ENCODE peak calls at places on chromosomes 5 and 9, in six cellular contexts. One of them, this sample, is unnamed.
A peak's percentile ranks its signal among the peaks of the same experiment; 100 is the strongest.

GRCh38 chr5:150419630-150420270 is 7.0 kb upstream of the CD74 start:
- DNase-seq in K562: no peak
- DNase-seq in effector memory CD4-positive, alpha-beta T cell: no peak
- DNase-seq in RWPE1: no peak
- DNase-seq in CD4-positive, alpha-beta T cell: no peak
- DNase-seq in Peyer's patch: peak; percentile 65
- DNase-seq in this sample: no peak

GRCh38 chr9:93826209-93826608 is 128.9 kb downstream of the BARX1 start:
- DNase-seq in K562: no peak
- DNase-seq in effector memory CD4-positive, alpha-beta T cell: no peak
- DNase-seq in RWPE1: no peak
- DNase-seq in CD4-positive, alpha-beta T cell: no peak
- DNase-seq in Peyer's patch: no peak
- DNase-seq in this sample: no peak

GRCh38 chr5:143168171-143168681 is 235.3 kb downstream of the NR3C1 start:
- DNase-seq in K562: no peak
- DNase-seq in effector memory CD4-positive, alpha-beta T cell: no peak
- DNase-seq in RWPE1: no peak
- DNase-seq in CD4-positive, alpha-beta T cell: no peak
- DNase-seq in Peyer's patch: no peak
- DNase-seq in this sample: no peak

GRCh38 chr5:51983161-51983560 is 599.9 kb downstream of the ISL1 start:
- DNase-seq in K562: no peak
- DNase-seq in effector memory CD4-positive, alpha-beta T cell: no peak
- DNase-seq in RWPE1: no peak
- DNase-seq in CD4-positive, alpha-beta T cell: no peak
- DNase-seq in Peyer's patch: no peak
- DNase-seq in this sample: no peak

GRCh38 chr9:33106827-33107621 is 30.6 kb upstream of the SMU1 start:
- DNase-seq in K562: peak; percentile 22
- DNase-seq in effector memory CD4-positive, alpha-beta T cell: no peak
- DNase-seq in RWPE1: peak; percentile 53
- DNase-seq in CD4-positive, alpha-beta T cell: no peak
- DNase-seq in Peyer's patch: no peak
- DNase-seq in this sample: no peak

GRCh38 chr5:134465856-134466240 is 54.2 kb upstream of the CDKN2AIPNL start:
- DNase-seq in K562: peak; percentile 93
- DNase-seq in effector memory CD4-positive, alpha-beta T cell: peak; percentile 37
- DNase-seq in RWPE1: peak; percentile 97
- DNase-seq in CD4-positive, alpha-beta T cell: no peak
- DNase-seq in Peyer's patch: peak; percentile 80
- DNase-seq in this sample: peak; percentile 61

GRCh38 chr5:147398860-147399259 is 111.0 kb downstream of the DPYSL3 start:
- DNase-seq in K562: no peak
- DNase-seq in effector memory CD4-positive, alpha-beta T cell: no peak
- DNase-seq in RWPE1: no peak
- DNase-seq in CD4-positive, alpha-beta T cell: no peak
- DNase-seq in Peyer's patch: no peak
- DNase-seq in this sample: no peak

GRCh38 chr5:52378237-52378636 is 409.5 kb upstream of the ITGA1 start:
- DNase-seq in K562: no peak
- DNase-seq in effector memory CD4-positive, alpha-beta T cell: no peak
- DNase-seq in RWPE1: no peak
- DNase-seq in CD4-positive, alpha-beta T cell: no peak
- DNase-seq in Peyer's patch: no peak
- DNase-seq in this sample: no peak

GRCh38 chr5:174234388-174234787 is 188.9 kb downstream of the NSG2 start:
- DNase-seq in K562: no peak
- DNase-seq in effector memory CD4-positive, alpha-beta T cell: no peak
- DNase-seq in RWPE1: no peak
- DNase-seq in CD4-positive, alpha-beta T cell: no peak
- DNase-seq in Peyer's patch: no peak
- DNase-seq in this sample: no peak

GRCh38 chr5:127442085-127442484 is 75.4 kb upstream of the PRRC1 start:
- DNase-seq in K562: peak; percentile 5
- DNase-seq in effector memory CD4-positive, alpha-beta T cell: no peak
- DNase-seq in RWPE1: peak; percentile 31
- DNase-seq in CD4-positive, alpha-beta T cell: no peak
- DNase-seq in Peyer's patch: no peak
- DNase-seq in this sample: no peak

GRCh38 chr9:114291064-114291474 is 31.8 kb upstream of the ORM1 start:
- DNase-seq in K562: peak; percentile 75
- DNase-seq in effector memory CD4-positive, alpha-beta T cell: peak; percentile 32
- DNase-seq in RWPE1: peak; percentile 81
- DNase-seq in CD4-positive, alpha-beta T cell: peak; percentile 50
- DNase-seq in Peyer's patch: peak; percentile 63
- DNase-seq in this sample: peak; percentile 53

GRCh38 chr5:82952326-82952725 is 124.9 kb downstream of the TMEM167A start:
- DNase-seq in K562: no peak
- DNase-seq in effector memory CD4-positive, alpha-beta T cell: no peak
- DNase-seq in RWPE1: peak; percentile 42
- DNase-seq in CD4-positive, alpha-beta T cell: no peak
- DNase-seq in Peyer's patch: no peak
- DNase-seq in this sample: no peak

GRCh38 chr9:38025166-38025565 is 43.9 kb downstream of the SHB start:
- DNase-seq in K562: no peak
- DNase-seq in effector memory CD4-positive, alpha-beta T cell: no peak
- DNase-seq in RWPE1: no peak
- DNase-seq in CD4-positive, alpha-beta T cell: no peak
- DNase-seq in Peyer's patch: no peak
- DNase-seq in this sample: no peak
- H3K27ac ChIP-seq in K562: no peak overlapping the region
- H3K27ac ChIP-seq in effector memory CD4-positive, alpha-beta T cell: no peak overlapping the region
- H3K27ac ChIP-seq in RWPE1: peak overlapping the region; percentile 98
- H3K27ac ChIP-seq in CD4-positive, alpha-beta T cell: no peak overlapping the region
- H3K27ac ChIP-seq in Peyer's patch: peak overlapping the region; percentile 42
- H3K27ac ChIP-seq in this sample: peak overlapping the region; percentile 79

DNA sequence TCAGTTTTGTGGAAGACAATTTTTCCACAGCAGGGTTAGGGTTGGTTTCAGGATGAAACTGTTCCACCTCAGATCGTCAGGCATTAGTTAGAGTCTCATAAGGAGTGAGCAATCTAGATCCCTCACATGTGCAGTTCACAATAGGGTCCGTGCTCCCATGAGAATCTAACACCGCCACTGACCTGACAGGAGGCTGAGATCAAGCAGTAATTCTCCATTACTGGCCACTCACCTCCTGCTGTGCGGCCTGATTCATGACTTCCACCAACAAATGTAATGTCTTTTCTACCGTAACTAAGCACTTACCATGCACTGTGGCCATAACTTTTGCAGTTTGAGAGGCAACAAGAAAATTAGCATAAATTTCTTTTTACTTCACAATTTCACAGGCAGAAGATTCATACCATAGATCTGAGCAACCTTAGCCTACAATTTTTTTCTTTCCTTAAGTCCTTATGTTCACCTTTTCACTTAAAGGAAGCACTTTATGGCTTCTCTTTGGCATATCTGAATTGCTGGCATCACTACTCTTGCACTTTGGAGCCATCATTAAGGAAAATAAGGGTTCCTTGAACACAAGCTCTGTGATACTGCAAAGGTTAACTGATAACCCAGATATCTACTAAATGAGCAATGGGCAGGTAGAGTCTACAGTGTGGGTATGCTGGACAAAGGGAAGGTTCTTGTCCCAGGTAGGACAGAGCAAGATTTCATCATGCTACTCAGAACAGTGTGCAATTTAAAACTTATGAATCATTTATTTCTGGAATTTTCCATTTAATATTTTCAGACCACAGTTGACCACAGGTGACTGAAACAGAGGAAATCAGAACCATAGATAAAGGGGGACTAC is 83.0 kb upstream of the IFNK start:
- DNase-seq in K562: no peak
- DNase-seq in effector memory CD4-positive, alpha-beta T cell: no peak
- DNase-seq in RWPE1: no peak
- DNase-seq in CD4-positive, alpha-beta T cell: no peak
- DNase-seq in Peyer's patch: no peak
- DNase-seq in this sample: no peak
- H3K27ac ChIP-seq in K562: no peak overlapping the region
- H3K27ac ChIP-seq in effector memory CD4-positive, alpha-beta T cell: no peak overlapping the region
- H3K27ac ChIP-seq in RWPE1: no peak overlapping the region
- H3K27ac ChIP-seq in CD4-positive, alpha-beta T cell: no peak overlapping the region
- H3K27ac ChIP-seq in Peyer's patch: peak overlapping the region; percentile 87
- H3K27ac ChIP-seq in this sample: no peak overlapping the region

GRCh38 chr9:91415290-91415689 is 8.3 kb downstream of the NFIL3 start:
- DNase-seq in K562: no peak
- DNase-seq in effector memory CD4-positive, alpha-beta T cell: no peak
- DNase-seq in RWPE1: no peak
- DNase-seq in CD4-positive, alpha-beta T cell: no peak
- DNase-seq in Peyer's patch: no peak
- DNase-seq in this sample: no peak
- H3K27ac ChIP-seq in K562: no peak overlapping the region
- H3K27ac ChIP-seq in effector memory CD4-positive, alpha-beta T cell: no peak overlapping the region
- H3K27ac ChIP-seq in RWPE1: no peak overlapping the region
- H3K27ac ChIP-seq in CD4-positive, alpha-beta T cell: no peak overlapping the region
- H3K27ac ChIP-seq in Peyer's patch: no peak overlapping the region
- H3K27ac ChIP-seq in this sample: no peak overlapping the region

GRCh38 chr9:136399176-136400037 is 563 bp downstream of the SNAPC4 start:
- DNase-seq in K562: peak; percentile 36
- DNase-seq in effector memory CD4-positive, alpha-beta T cell: peak; percentile 25
- DNase-seq in RWPE1: peak; percentile 61
- DNase-seq in CD4-positive, alpha-beta T cell: no peak
- DNase-seq in Peyer's patch: no peak
- DNase-seq in this sample: no peak
- H3K27ac ChIP-seq in K562: peak overlapping the region; percentile 69
- H3K27ac ChIP-seq in effector memory CD4-positive, alpha-beta T cell: peak overlapping the region; percentile 51
- H3K27ac ChIP-seq in RWPE1: peak overlapping the region; percentile 79
- H3K27ac ChIP-seq in CD4-positive, alpha-beta T cell: no peak overlapping the region
- H3K27ac ChIP-seq in Peyer's patch: peak overlapping the region; percentile 25
- H3K27ac ChIP-seq in this sample: peak overlapping the region; percentile 45

GRCh38 chr5:168852329-168852728 is 273.2 kb upstream of the PANK3 start:
- DNase-seq in K562: no peak
- DNase-seq in effector memory CD4-positive, alpha-beta T cell: no peak
- DNase-seq in RWPE1: no peak
- DNase-seq in CD4-positive, alpha-beta T cell: no peak
- DNase-seq in Peyer's patch: no peak
- DNase-seq in this sample: no peak
- H3K27ac ChIP-seq in K562: no peak overlapping the region
- H3K27ac ChIP-seq in effector memory CD4-positive, alpha-beta T cell: no peak overlapping the region
- H3K27ac ChIP-seq in RWPE1: no peak overlapping the region
- H3K27ac ChIP-seq in CD4-positive, alpha-beta T cell: no peak overlapping the region
- H3K27ac ChIP-seq in Peyer's patch: no peak overlapping the region
- H3K27ac ChIP-seq in this sample: no peak overlapping the region

DNA sequence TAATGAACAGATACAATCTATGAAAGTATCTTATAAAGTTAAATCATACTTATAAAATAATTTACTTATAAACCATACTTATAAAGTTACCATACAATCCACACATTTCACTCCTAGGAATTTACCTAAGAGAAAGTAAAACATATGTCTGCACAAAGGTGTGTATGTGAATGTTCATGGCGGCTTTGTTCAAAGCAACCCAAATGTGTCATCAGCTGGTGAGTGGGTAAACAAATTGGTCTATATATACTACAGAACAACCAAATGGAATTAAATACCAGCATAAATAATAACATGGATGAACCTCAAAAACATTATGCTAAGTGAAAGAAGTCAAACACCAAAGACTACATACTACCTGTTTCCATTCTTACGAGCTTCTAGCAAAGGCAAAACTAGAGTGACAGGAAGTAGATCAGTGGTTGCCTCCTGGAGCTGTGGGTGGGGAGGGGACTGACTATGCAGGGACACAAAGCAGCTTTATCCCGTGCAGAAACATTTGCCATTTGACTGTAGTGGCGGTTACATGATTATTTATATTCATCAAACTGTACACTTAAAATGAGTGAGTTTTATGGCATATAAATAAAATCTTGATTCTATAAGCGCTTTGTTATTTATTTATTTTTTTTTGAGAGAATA is 10.6 kb downstream of the TRAF1 start:
- DNase-seq in K562: no peak
- DNase-seq in effector memory CD4-positive, alpha-beta T cell: no peak
- DNase-seq in RWPE1: no peak
- DNase-seq in CD4-positive, alpha-beta T cell: peak; percentile 60
- DNase-seq in Peyer's patch: no peak
- DNase-seq in this sample: no peak
- H3K27ac ChIP-seq in K562: no peak overlapping the region
- H3K27ac ChIP-seq in effector memory CD4-positive, alpha-beta T cell: peak overlapping the region; percentile 49
- H3K27ac ChIP-seq in RWPE1: no peak overlapping the region
- H3K27ac ChIP-seq in CD4-positive, alpha-beta T cell: peak overlapping the region; percentile 61
- H3K27ac ChIP-seq in Peyer's patch: peak overlapping the region; percentile 28
- H3K27ac ChIP-seq in this sample: peak overlapping the region; percentile 87

GRCh38 chr5:139660105-139660915 is 12.2 kb downstream of the CXXC5 start:
- DNase-seq in K562: no peak
- DNase-seq in effector memory CD4-positive, alpha-beta T cell: no peak
- DNase-seq in RWPE1: peak; percentile 68
- DNase-seq in CD4-positive, alpha-beta T cell: no peak
- DNase-seq in Peyer's patch: no peak
- DNase-seq in this sample: peak; percentile 91
- H3K27ac ChIP-seq in K562: peak overlapping the region; percentile 89
- H3K27ac ChIP-seq in effector memory CD4-positive, alpha-beta T cell: no peak overlapping the region
- H3K27ac ChIP-seq in RWPE1: peak overlapping the region; percentile 94
- H3K27ac ChIP-seq in CD4-positive, alpha-beta T cell: no peak overlapping the region
- H3K27ac ChIP-seq in Peyer's patch: peak overlapping the region; percentile 56
- H3K27ac ChIP-seq in this sample: peak overlapping the region; percentile 98

GRCh38 chr9:2798423-2798822 is 45.5 kb downstream of the PUM3 start:
- DNase-seq in K562: no peak
- DNase-seq in effector memory CD4-positive, alpha-beta T cell: no peak
- DNase-seq in RWPE1: no peak
- DNase-seq in CD4-positive, alpha-beta T cell: no peak
- DNase-seq in Peyer's patch: no peak
- DNase-seq in this sample: no peak
- H3K27ac ChIP-seq in K562: no peak overlapping the region
- H3K27ac ChIP-seq in effector memory CD4-positive, alpha-beta T cell: no peak overlapping the region
- H3K27ac ChIP-seq in RWPE1: no peak overlapping the region
- H3K27ac ChIP-seq in CD4-positive, alpha-beta T cell: no peak overlapping the region
- H3K27ac ChIP-seq in Peyer's patch: no peak overlapping the region
- H3K27ac ChIP-seq in this sample: no peak overlapping the region